ENCODE peak calls at places on chromosomes 16 and 17, in seven cellular contexts. E is H1, X is HepG2, Q is HCT116, A is SK-N-SH, P is GM12878, H is K562. B is an unnamed sample.

GRCh38 chr17:73343168-73343634 is 31.4 kb upstream of the CDC42EP4 start:
- DNase-seq in E (peak; percentile 81), X (no peak), Q (no peak), A (peak; percentile 94), P (no peak), H (peak; percentile 58), B (no peak)

GRCh38 chr16:71474864-71475263 is 12.8 kb upstream of the ZNF23 start:
- DNase-seq in E (no peak), X (no peak), Q (peak; percentile 90), A (no peak), P (no peak), H (no peak), B (no peak)

GRCh38 chr17:14052886-14053615 is 16.3 kb upstream of the COX10 start:
- DNase-seq in E (no peak), X (peak; percentile 84), Q (no peak), A (no peak), P (no peak), H (no peak), B (no peak)

GRCh38 chr16:23368469-23368868 is 66.4 kb downstream of the SCNN1B start:
- DNase-seq in E (no peak), X (no peak), Q (peak; percentile 2), A (no peak), P (no peak), H (no peak), B (peak; percentile 22)

GRCh38 chr17:62724398-62725146 is 83.5 kb downstream of the MARCHF10 start:
- DNase-seq in E (no peak), X (no peak), Q (no peak), A (no peak), P (peak; percentile 91), H (no peak), B (no peak)

GRCh38 chr16:62909597-62909996 is 873.4 kb upstream of the CDH8 start:
- DNase-seq in E (no peak), X (no peak), Q (no peak), A (no peak), P (no peak), H (no peak), B (no peak)

GRCh38 chr17:17681744-17682292 is 560 bp downstream of the RAI1 start:
- DNase-seq in E (no peak), X (no peak), Q (no peak), A (peak; percentile 75), P (no peak), H (peak; percentile 71), B (no peak)

GRCh38 chr16:5328546-5328945 is 231.0 kb upstream of the EEF2KMT start:
- DNase-seq in E (no peak), X (no peak), Q (no peak), A (peak; percentile 11), P (no peak), H (peak; percentile 45), B (no peak)

GRCh38 chr16:1097800-1098199 is 1.8 kb upstream of the C1QTNF8 start:
- DNase-seq in E (no peak), X (no peak), Q (no peak), A (no peak), P (no peak), H (no peak), B (no peak)

GRCh38 chr17:28347261-28347891 is 10.0 kb downstream of the POLDIP2 start:
- DNase-seq in E (no peak), X (no peak), Q (no peak), A (no peak), P (no peak), H (no peak), B (no peak)

GRCh38 chr17:8041249-8041928 is 2.5 kb downstream of the ALOX15B start:
- DNase-seq in E (no peak), X (peak; percentile 49), Q (peak; percentile 72), A (peak; percentile 73), P (no peak), H (peak; percentile 37), B (peak; percentile 47)

GRCh38 chr17:2292100-2292499 is 11.5 kb downstream of the SMG6 start:
- DNase-seq in E (no peak), X (no peak), Q (no peak), A (no peak), P (no peak), H (no peak), B (no peak)

GRCh38 chr16:56600398-56600999 is 7.9 kb upstream of the MT2A start:
- DNase-seq in E (no peak), X (peak; percentile 59), Q (peak; percentile 55), A (peak; percentile 72), P (no peak), H (peak; percentile 55), B (no peak)

GRCh38 chr17:43393944-43394482 is 4.8 kb upstream of the ARL4D start:
- DNase-seq in E (peak; percentile 97), X (peak; percentile 83), Q (peak; percentile 79), A (peak; percentile 87), P (no peak), H (peak; percentile 84), B (no peak)

GRCh38 chr16:52555572-52555971 is 8.6 kb upstream of the TOX3 start:
- DNase-seq in E (no peak), X (no peak), Q (no peak), A (no peak), P (no peak), H (no peak), B (no peak)

GRCh38 chr17:71938340-71939010 is 182.3 kb upstream of the SOX9 start:
- DNase-seq in E (no peak), X (no peak), Q (no peak), A (no peak), P (no peak), H (no peak), B (no peak)

GRCh38 chr17:71941920-71942319 is 178.9 kb upstream of the SOX9 start:
- DNase-seq in E (no peak), X (no peak), Q (no peak), A (no peak), P (no peak), H (no peak), B (no peak)

GRCh38 chr17:71936977-71937376 is 183.8 kb upstream of the SOX9 start:
- DNase-seq in E (no peak), X (no peak), Q (peak; percentile 38), A (no peak), P (no peak), H (no peak), B (no peak)

GRCh38 chr17:71937914-71938313 is 182.9 kb upstream of the SOX9 start:
- DNase-seq in E (no peak), X (no peak), Q (no peak), A (no peak), P (no peak), H (no peak), B (no peak)

GRCh38 chr17:71942626-71943025 is 178.2 kb upstream of the SOX9 start:
- DNase-seq in E (no peak), X (no peak), Q (no peak), A (no peak), P (no peak), H (no peak), B (no peak)
- TF ChIP-seq SIN3A in E (no peak), X (no peak), Q (no peak), A (no peak), P (no peak), H (no peak), B (no peak)

DNA sequence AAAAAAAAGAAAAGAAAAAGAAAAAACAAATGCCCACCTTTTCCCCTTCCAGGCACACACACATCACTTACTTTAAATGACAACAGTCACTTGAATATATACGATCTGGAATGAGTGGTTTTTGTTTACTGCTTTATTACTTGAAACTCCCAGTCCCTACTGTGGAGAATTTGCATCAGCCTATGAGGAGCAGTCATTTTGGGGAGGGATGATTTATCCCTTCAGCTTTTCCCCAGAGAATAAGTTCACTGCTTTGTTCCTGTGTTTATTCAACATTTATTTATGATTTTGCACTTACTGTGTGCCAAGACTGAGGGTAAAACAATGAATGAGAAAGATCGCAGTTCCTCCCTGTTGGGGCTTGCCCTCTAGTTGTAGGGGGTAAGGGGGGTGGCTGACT is 4.7 kb upstream of the ZNF423 start:
- DNase-seq in E (no peak), X (no peak), Q (no peak), A (no peak), P (no peak), H (no peak), B (no peak)
- H3K27me3 ChIP-seq in E (peaks cover 14% of the 10 kb centered on the region), X (peaks cover 15% of the 10 kb centered on the region), Q (peaks cover 6% of the 10 kb centered on the region), A (peaks cover 8% of the 10 kb centered on the region), P (peaks cover 10% of the 10 kb centered on the region), H (peaks cover 52% of the 10 kb centered on the region), B (no peaks in the 10 kb centered on the region)

DNA sequence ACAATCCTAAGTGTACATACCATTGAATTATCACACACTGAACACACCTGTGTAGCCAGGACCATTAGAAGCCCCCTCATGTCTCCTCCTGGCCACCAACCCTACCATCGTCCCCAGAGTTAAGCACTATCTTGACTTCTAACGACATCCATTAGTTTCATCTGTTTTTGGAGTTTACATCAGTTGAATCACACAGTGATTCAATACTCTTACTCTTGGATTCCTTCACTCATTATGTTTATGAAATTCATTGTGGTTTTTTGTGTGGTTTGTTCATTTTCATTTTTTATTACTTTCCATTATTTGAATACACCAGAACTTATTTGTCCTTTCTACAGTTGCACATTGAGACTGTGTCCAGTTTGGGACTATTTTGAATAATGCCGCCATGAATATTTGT is 13.6 kb downstream of the DRC7 start:
- DNase-seq in E (no peak), X (no peak), Q (no peak), A (no peak), P (no peak), H (no peak), B (no peak)
- TF ChIP-seq SIN3A in E (no peak), X (no peak), Q (no peak), A (no peak), P (no peak), H (no peak), B (no peak)

DNA sequence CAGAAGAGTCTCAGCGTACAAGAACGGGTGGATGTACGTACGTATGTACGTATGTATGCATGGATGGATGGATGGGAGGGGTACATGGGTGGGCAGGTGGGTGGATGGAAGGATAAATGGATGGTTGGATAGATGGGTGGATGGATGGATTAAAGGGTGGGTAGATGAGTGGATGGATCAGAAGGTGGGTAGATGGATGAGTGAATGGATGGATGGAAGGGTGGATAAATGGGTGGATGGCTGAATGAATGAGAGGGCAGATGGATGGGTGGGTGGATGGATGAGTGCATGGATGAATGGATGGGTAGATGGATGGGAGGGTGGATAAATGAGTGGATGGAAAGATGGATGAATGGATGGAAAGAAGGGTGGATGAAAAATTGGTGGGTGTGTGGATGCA is 45.6 kb downstream of the ENGASE start:
- DNase-seq in E (no peak), X (no peak), Q (no peak), A (no peak), P (no peak), H (no peak), B (no peak)
- H3K27me3 ChIP-seq in E (no peaks in the 10 kb centered on the region), X (peaks cover 31% of the 10 kb centered on the region), Q (peaks cover 32% of the 10 kb centered on the region), A (peaks cover 38% of the 10 kb centered on the region), P (no peaks in the 10 kb centered on the region), H (peaks cover 63% of the 10 kb centered on the region), B (peaks cover 7% of the 10 kb centered on the region)